ENCODE peak calls at places on chromosomes 2 and 18, in four cellular contexts. H is colonic mucosa, U is Peyer's patch, V is left lung. W is an unnamed sample. For H3K4me1, the result is how much of the 10 kb centered on the place peaks cover.

GRCh38 chr18:68181956-68182355 is 533.0 kb downstream of the TMX3 start:
- DNase-seq in H (no peak), U (no peak), V (no peak), W (no peak)

GRCh38 chr2:51995293-51995692 is 963.4 kb upstream of the NRXN1 start:
- DNase-seq in H (no peak), U (no peak), V (no peak), W (no peak)

GRCh38 chr2:100818003-100818605 is 1.8 kb upstream of the NPAS2 start:
- DNase-seq in H (no peak), U (no peak), V (no peak), W (no peak)

GRCh38 chr2:170568511-170568910 is 146.6 kb upstream of the SP5 start:
- DNase-seq in H (no peak), U (no peak), V (no peak), W (no peak)

GRCh38 chr2:7595181-7595580 is 678.0 kb downstream of the RNF144A start:
- DNase-seq in H (no peak), U (no peak), V (no peak), W (no peak)

GRCh38 chr2:176891857-176892256 is 320.7 kb upstream of the HNRNPA3 start:
- DNase-seq in H (no peak), U (no peak), V (no peak), W (no peak)

GRCh38 chr18:9403795-9404564 is 69.4 kb downstream of the TWSG1 start:
- DNase-seq in H (no peak), U (no peak), V (peak), W (no peak)

GRCh38 chr2:231621051-231621879 is 28.6 kb downstream of the TEX44 start:
- DNase-seq in H (peak), U (no peak), V (no peak), W (no peak)

GRCh38 chr18:22977847-22978701 is 44.9 kb downstream of the RBBP8 start:
- DNase-seq in H (no peak), U (no peak), V (no peak), W (no peak)

GRCh38 chr2:23925702-23926288 is 1.1 kb downstream of the ATAD2B start:
- DNase-seq in H (peak), U (peak), V (no peak), W (peak)

GRCh38 chr2:118697771-118698170 is 149.7 kb downstream of the EN1 start:
- DNase-seq in H (no peak), U (no peak), V (no peak), W (no peak)

GRCh38 chr2:172972005-172972619 is 103.5 kb upstream of the MAP3K20 start:
- DNase-seq in H (peak), U (no peak), V (no peak), W (peak)

GRCh38 chr2:2809771-2810170 is 478.7 kb upstream of the MYT1L start:
- DNase-seq in H (no peak), U (no peak), V (no peak), W (no peak)

GRCh38 chr18:48540329-48541025 is 1.6 kb downstream of the CTIF start:
- DNase-seq in H (peak), U (peak), V (peak), W (peak)

GRCh38 chr2:162967137-162967536 is 128.6 kb upstream of the KCNH7 start:
- DNase-seq in H (no peak), U (no peak), V (no peak), W (no peak)

GRCh38 chr2:15889800-15890498 is 50.4 kb upstream of the MYCN start:
- DNase-seq in H (no peak), U (no peak), V (peak), W (no peak)

GRCh38 chr2:39737661-39738060 is 41.4 kb downstream of the THUMPD2 start:
- DNase-seq in H (no peak), U (no peak), V (no peak), W (no peak)

GRCh38 chr18:35497006-35497333 is 790 bp downstream of the INO80C start:
- DNase-seq in H (peak), U (no peak), V (no peak), W (no peak)

GRCh38 chr2:99725810-99726209 is 236.0 kb upstream of the REV1 start:
- DNase-seq in H (no peak), U (no peak), V (no peak), W (no peak)

GRCh38 chr2:239751719-239752355 is 273.3 kb downstream of the NDUFA10 start:
- DNase-seq in H (peak), U (peak), V (peak), W (no peak)

GRCh38 chr2:172389685-172390339 is 37.6 kb upstream of the ITGA6 start:
- DNase-seq in H (no peak), U (no peak), V (no peak), W (no peak)

GRCh38 chr18:28716321-28716720 is 539.4 kb upstream of the CDH2 start:
- DNase-seq in H (no peak), U (no peak), V (no peak), W (no peak)

GRCh38 chr2:171763602-171764001 is 76.3 kb downstream of the DYNC1I2 start:
- DNase-seq in H (no peak), U (no peak), V (no peak), W (no peak)

GRCh38 chr2:79219383-79219988 is 59.9 kb upstream of the REG3A start:
- DNase-seq in H (peak), U (no peak), V (no peak), W (no peak)

GRCh38 chr2:219358170-219359075 is 25.9 kb upstream of the RESP18 start:
- DNase-seq in H (no peak), U (no peak), V (peak), W (no peak)

GRCh38 chr2:10343658-10344057 is 41.0 kb downstream of the HPCAL1 start:
- DNase-seq in H (no peak), U (no peak), V (no peak), W (no peak)

GRCh38 chr18:62988467-62988866 is 273.1 kb downstream of the PHLPP1 start:
- DNase-seq in H (no peak), U (no peak), V (no peak), W (no peak)

GRCh38 chr2:73111300-73112025 is 1.3 kb downstream of the RAB11FIP5 start:
- DNase-seq in H (peak), U (no peak), V (no peak), W (no peak)

GRCh38 chr18:7116832-7117389 is 686 bp downstream of the LAMA1 start:
- DNase-seq in H (no peak), U (no peak), V (no peak), W (no peak)

GRCh38 chr18:49632588-49632987 is 70.7 kb downstream of the LIPG start:
- DNase-seq in H (no peak), U (no peak), V (no peak), W (no peak)

GRCh38 chr2:77954931-77955330 is 432.8 kb upstream of the LRRTM4 start:
- DNase-seq in H (no peak), U (no peak), V (no peak), W (no peak)

GRCh38 chr2:239723486-239724193 is 301.5 kb downstream of the NDUFA10 start:
- DNase-seq in H (no peak), U (no peak), V (no peak), W (no peak)

GRCh38 chr2:145190031-145190703 is 670.2 kb upstream of the ZEB2 start:
- DNase-seq in H (no peak), U (no peak), V (no peak), W (no peak)

DNA sequence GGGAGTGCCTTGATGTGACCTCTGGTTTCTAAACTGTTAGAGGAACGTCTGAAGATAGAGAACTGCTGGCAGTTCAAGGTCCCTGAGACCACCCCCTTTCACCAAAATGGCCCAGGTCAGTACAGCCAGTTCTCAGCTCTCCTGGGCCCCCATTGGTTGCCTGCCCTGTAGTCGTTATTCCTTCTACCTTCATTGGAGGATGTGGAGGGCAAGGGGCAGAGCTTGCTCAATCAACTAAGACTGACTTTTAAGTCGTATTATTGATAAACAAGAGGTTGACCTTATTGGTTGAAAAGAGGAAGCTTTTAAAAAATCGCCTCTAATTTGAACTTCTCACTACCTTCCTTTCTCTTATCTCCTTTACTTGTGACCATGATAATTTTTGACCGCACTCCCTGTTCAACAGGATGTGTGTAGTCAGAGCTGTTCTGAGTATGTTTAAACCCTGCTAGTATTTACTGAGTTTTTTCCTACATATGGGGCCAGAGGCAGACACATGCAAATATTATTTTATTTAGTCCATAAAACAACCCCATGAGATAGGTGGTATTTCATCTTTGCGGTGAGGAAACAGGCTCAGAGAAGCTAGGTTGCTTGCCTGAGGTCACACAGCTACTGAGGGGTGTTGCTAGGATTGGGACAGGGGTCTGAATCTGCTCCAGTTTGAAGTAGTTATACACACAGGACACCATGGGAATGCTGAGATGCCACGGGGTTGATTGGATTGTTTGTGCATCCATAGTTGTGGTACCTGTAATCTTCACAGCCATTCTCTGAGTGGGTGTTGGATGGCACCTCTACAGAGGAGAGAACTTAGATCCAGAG is 65.9 kb downstream of the TMEM247 start:
- DNase-seq in H (no peak), U (no peak), V (no peak), W (no peak)
- H3K27ac ChIP-seq in H (peak), U (peak), V (no peak), W (no peak)

DNA sequence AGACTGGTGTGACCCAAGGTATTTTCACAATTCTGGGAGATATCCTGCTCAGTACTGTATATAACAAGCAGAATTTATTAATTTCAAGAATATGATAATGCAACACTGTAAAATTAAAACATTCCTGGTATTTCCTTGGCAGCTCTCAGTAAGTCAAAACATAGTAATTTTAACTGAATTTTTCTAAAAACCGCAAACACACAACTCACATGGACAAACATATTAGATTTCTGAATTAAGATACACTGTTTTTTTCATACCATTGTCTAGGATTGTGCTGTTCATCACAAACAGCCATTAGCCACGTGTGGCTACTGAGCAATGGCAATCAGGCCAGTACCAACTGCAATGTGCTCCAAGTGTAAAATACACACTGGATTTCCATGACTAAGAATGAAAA is 29.6 kb downstream of the LPIN2 start:
- DNase-seq in H (no peak), U (no peak), V (no peak), W (no peak)
- H3K4me1 ChIP-seq in H (under half), U (under half), V (half or more), W (half or more)

GRCh38 chr2:479505-480161 is 191.7 kb upstream of the ALKAL2 start:
- DNase-seq in H (no peak), U (no peak), V (no peak), W (no peak)
- H3K4me3 ChIP-seq in H (peak), U (no peak), V (no peak), W (no peak)

DNA sequence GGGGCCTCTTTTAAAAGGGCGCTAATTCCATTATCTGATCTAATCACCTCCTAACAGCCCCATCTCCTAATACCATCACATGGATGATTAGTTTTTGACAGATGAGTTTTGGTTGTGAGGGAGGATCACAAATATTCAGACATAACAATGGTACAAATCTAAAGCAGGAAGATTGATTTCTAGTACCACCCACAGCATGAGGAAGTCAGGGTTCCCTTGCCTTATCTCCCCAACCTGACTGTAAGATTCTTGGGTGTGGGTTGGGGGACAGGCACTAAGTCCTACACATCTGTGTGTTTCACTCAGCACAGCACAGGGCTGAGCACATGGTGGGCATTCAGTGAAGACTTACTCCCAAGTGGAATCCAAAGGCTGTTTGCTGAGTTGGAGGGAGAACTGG is 93.7 kb upstream of the CXCR4 start:
- DNase-seq in H (no peak), U (no peak), V (no peak), W (no peak)
- H3K27ac ChIP-seq in H (no peak), U (peak), V (no peak), W (peak)

W was measured in CD4-positive, alpha-beta memory T cell.